ENCODE peak calls at places on chromosome 11, in ten cellular contexts. V, P, C, K, J, H, T, N, Q and R are unnamed samples.

GRCh38 chr11:134038897-134039470 is 29.9 kb upstream of the JAM3 start:
- DNase-seq in V (no peak), P (no peak), C (no peak), K (no peak), J (no peak), H (no peak), T (no peak), N (no peak), Q (no peak), R (no peak)

GRCh38 chr11:1226981-1227550 is 4.2 kb downstream of the MUC5B start:
- DNase-seq in V (peak), P (peak), C (no peak), K (no peak), J (no peak), H (no peak), T (no peak), N (no peak), Q (peak), R (no peak)

GRCh38 chr11:121071456-121072236 is 29.4 kb upstream of the TECTA start:
- DNase-seq in V (no peak), P (peak), C (no peak), K (no peak), J (no peak), H (no peak), T (no peak), N (no peak), Q (no peak), R (no peak)

GRCh38 chr11:118921121-118921928 is 4.4 kb downstream of the BCL9L start:
- DNase-seq in V (peak), P (no peak), C (no peak), K (peak), J (no peak), H (peak), T (no peak), N (no peak), Q (peak), R (no peak)

GRCh38 chr11:118691926-118692830 is 12.7 kb upstream of the TREH start:
- DNase-seq in V (peak), P (no peak), C (peak), K (peak), J (peak), H (no peak), T (no peak), N (no peak), Q (no peak), R (no peak)

GRCh38 chr11:114133548-114134329 is 74.2 kb downstream of the ZBTB16 start:
- DNase-seq in V (no peak), P (no peak), C (no peak), K (no peak), J (no peak), H (no peak), T (no peak), N (no peak), Q (no peak), R (no peak)

GRCh38 chr11:45939836-45940235 is 17.4 kb downstream of the LARGE2 start:
- DNase-seq in V (no peak), P (no peak), C (no peak), K (no peak), J (no peak), H (no peak), T (no peak), N (no peak), Q (no peak), R (no peak)

GRCh38 chr11:85114786-85115185 is 512.4 kb downstream of the DLG2 start:
- DNase-seq in V (no peak), P (no peak), C (no peak), K (no peak), J (no peak), H (no peak), T (no peak), N (no peak), Q (no peak), R (no peak)

GRCh38 chr11:9594267-9595046 is 21.0 kb downstream of the WEE1 start:
- DNase-seq in V (no peak), P (no peak), C (no peak), K (no peak), J (no peak), H (no peak), T (no peak), N (no peak), Q (no peak), R (no peak)